ENCODE peak calls at places on chromosomes 4 and X, in four cellular contexts. One of them, this sample, is unnamed.

GRCh38 chrX:95145848-95146540 is 1472.0 kb downstream of the FAM133A start:
- DNase-seq in SK-N-SH: no peak
- DNase-seq in K562: no peak
- DNase-seq in HCT116: no peak
- DNase-seq in this sample: no peak

GRCh38 chr4:67401902-67402301 is 143.4 kb downstream of the CENPC start:
- DNase-seq in SK-N-SH: no peak
- DNase-seq in K562: peak
- DNase-seq in HCT116: no peak
- DNase-seq in this sample: no peak

GRCh38 chr4:150250998-150251651 is 172.9 kb downstream of the DCLK2 start:
- DNase-seq in SK-N-SH: peak
- DNase-seq in K562: peak
- DNase-seq in HCT116: no peak
- DNase-seq in this sample: no peak

GRCh38 chrX:138255373-138255772 is 456.1 kb downstream of the FGF13 start:
- DNase-seq in SK-N-SH: no peak
- DNase-seq in K562: no peak
- DNase-seq in HCT116: no peak
- DNase-seq in this sample: no peak

GRCh38 chrX:41474726-41475100 is 27.6 kb downstream of the NYX start:
- DNase-seq in SK-N-SH: no peak
- DNase-seq in K562: no peak
- DNase-seq in HCT116: no peak
- DNase-seq in this sample: no peak

GRCh38 chrX:20361890-20362262 is 95.2 kb upstream of the RPS6KA3 start:
- DNase-seq in SK-N-SH: no peak
- DNase-seq in K562: no peak
- DNase-seq in HCT116: no peak
- DNase-seq in this sample: peak

GRCh38 chrX:46595084-46595483 is 21.5 kb downstream of the CHST7 start:
- DNase-seq in SK-N-SH: no peak
- DNase-seq in K562: no peak
- DNase-seq in HCT116: no peak
- DNase-seq in this sample: no peak

GRCh38 chr4:23369331-23369730 is 520.5 kb downstream of the PPARGC1A start:
- DNase-seq in SK-N-SH: no peak
- DNase-seq in K562: no peak
- DNase-seq in HCT116: no peak
- DNase-seq in this sample: no peak

GRCh38 chrX:19889582-19890342 is 2.4 kb upstream of the SH3KBP1 start:
- DNase-seq in SK-N-SH: no peak
- DNase-seq in K562: peak
- DNase-seq in HCT116: peak
- DNase-seq in this sample: no peak

GRCh38 chr4:114040319-114041116 is 61.1 kb upstream of the ARSJ start:
- DNase-seq in SK-N-SH: peak
- DNase-seq in K562: no peak
- DNase-seq in HCT116: no peak
- DNase-seq in this sample: no peak

GRCh38 chr4:140020457-140021361 is 133.3 kb downstream of the MAML3 start:
- DNase-seq in SK-N-SH: no peak
- DNase-seq in K562: no peak
- DNase-seq in HCT116: no peak
- DNase-seq in this sample: no peak

GRCh38 chr4:61277785-61278184 is 77.7 kb downstream of the ADGRL3 start:
- DNase-seq in SK-N-SH: no peak
- DNase-seq in K562: no peak
- DNase-seq in HCT116: no peak
- DNase-seq in this sample: peak

GRCh38 chr4:127055349-127055748 is 577.4 kb upstream of the INTU start:
- DNase-seq in SK-N-SH: no peak
- DNase-seq in K562: no peak
- DNase-seq in HCT116: no peak
- DNase-seq in this sample: no peak

GRCh38 chrX:120719622-120720021 is 89.8 kb upstream of the C1GALT1C1 start:
- DNase-seq in SK-N-SH: no peak
- DNase-seq in K562: no peak
- DNase-seq in HCT116: no peak
- DNase-seq in this sample: no peak

GRCh38 chrX:13398073-13398823 is 78.4 kb upstream of the ATXN3L start:
- DNase-seq in SK-N-SH: no peak
- DNase-seq in K562: peak
- DNase-seq in HCT116: peak
- DNase-seq in this sample: peak

GRCh38 chrX:153876112-153876491 is 9.9 kb downstream of the L1CAM start:
- DNase-seq in SK-N-SH: no peak
- DNase-seq in K562: no peak
- DNase-seq in HCT116: no peak
- DNase-seq in this sample: no peak

GRCh38 chr4:175062183-175062592 is 144.0 kb downstream of the ADAM29 start:
- DNase-seq in SK-N-SH: no peak
- DNase-seq in K562: no peak
- DNase-seq in HCT116: no peak
- DNase-seq in this sample: no peak

GRCh38 chr4:85806346-85806745 is 331.4 kb downstream of the ARHGAP24 start:
- DNase-seq in SK-N-SH: no peak
- DNase-seq in K562: no peak
- DNase-seq in HCT116: no peak
- DNase-seq in this sample: no peak

GRCh38 chrX:46710927-46711623 is 47.8 kb downstream of the SLC9A7 start:
- DNase-seq in SK-N-SH: peak
- DNase-seq in K562: no peak
- DNase-seq in HCT116: no peak
- DNase-seq in this sample: no peak

GRCh38 chrX:88613338-88613737 is 133.7 kb upstream of the CPXCR1 start:
- DNase-seq in SK-N-SH: peak
- DNase-seq in K562: no peak
- DNase-seq in HCT116: no peak
- DNase-seq in this sample: peak

GRCh38 chr4:76709454-76709853 is 188.5 kb downstream of the SOWAHB start:
- DNase-seq in SK-N-SH: no peak
- DNase-seq in K562: no peak
- DNase-seq in HCT116: no peak
- DNase-seq in this sample: no peak

GRCh38 chrX:15679246-15679645 is 14.6 kb upstream of the CLTRN start:
- DNase-seq in SK-N-SH: no peak
- DNase-seq in K562: no peak
- DNase-seq in HCT116: no peak
- DNase-seq in this sample: no peak

DNA sequence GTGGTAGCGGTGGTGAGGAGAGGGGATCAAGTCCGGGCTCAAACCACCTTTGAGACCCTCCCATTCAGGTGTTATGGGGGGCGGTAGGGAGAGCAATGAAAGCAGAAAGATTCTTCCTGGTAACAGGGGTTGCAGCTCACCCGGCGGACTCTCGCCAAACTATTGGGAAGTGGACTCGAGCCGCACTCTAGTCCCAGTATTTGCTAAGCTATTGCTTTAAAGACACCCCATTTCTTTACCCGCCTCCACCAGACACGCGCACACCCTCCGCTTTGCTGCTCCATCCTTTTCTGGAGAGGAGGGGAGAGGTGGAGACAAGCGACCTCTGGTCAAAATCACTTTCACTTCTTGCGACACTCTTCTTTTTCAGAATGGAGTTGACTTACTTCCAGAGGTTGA is 625 bp upstream of the GABRA4 start:
- DNase-seq in SK-N-SH: no peak
- DNase-seq in K562: no peak
- DNase-seq in HCT116: no peak
- DNase-seq in this sample: no peak
- TF ChIP-seq JUND in SK-N-SH: no peak
- TF ChIP-seq JUND in K562: no peak
- TF ChIP-seq JUND in HCT116: no peak
- TF ChIP-seq JUND in this sample: no peak

DNA sequence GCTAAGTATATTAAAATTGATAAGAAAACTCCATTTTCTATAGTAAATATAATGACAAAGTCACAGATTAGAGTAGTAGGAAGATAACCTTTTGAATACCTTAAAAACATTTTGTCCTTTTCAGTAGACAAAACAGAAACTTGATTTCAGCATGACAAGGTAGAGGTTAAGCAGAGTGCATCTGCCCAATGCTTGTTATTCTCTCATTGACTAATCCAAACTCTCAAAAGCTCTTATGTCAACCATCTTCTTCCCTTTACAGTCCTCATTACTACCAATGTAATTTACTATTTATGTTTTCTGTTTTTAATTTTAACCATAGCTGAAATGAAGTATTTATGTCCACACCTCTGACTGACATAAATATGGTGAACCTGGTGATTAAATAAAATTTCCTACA is 11.1 kb downstream of the NIPAL1 start:
- DNase-seq in SK-N-SH: no peak
- DNase-seq in K562: no peak
- DNase-seq in HCT116: no peak
- DNase-seq in this sample: no peak
- TF ChIP-seq JUND in SK-N-SH: no peak
- TF ChIP-seq JUND in K562: no peak
- TF ChIP-seq JUND in HCT116: no peak
- TF ChIP-seq JUND in this sample: no peak

DNA sequence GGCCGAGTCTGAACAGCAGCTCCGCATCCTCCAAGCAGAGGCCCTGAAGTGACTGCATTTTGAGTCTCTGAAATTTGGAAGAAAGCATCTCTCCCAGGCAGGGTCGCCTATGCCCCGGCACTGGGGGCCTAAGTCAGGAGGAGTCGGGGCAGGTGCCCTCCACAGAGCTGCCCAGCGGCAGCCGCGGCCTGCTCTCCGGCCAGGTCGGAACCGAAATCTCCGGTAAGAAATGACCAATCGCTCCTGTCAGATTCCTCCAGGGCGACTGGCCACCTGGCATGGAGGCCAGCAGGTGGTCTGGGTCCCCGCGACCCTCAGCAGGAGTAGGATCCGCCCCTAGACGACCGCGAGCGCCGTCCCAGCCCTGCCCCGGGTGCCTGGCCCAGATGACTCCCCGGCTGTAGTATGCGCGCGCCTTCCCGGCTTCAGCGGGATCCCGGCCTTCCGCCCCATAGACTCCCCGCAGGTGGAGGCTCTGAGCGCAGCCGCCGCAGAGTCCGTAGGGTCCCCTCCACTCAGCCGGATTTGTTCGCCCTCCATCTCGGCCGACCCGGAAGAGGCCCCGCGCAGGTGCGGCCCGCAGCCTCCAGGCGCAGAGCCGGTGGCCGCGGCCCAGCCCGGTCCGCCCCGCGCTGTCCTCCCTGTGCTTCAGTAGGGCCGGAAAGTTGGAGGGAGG is 1.5 kb downstream of the NKX1-1 start:
- DNase-seq in SK-N-SH: peak
- DNase-seq in K562: no peak
- DNase-seq in HCT116: no peak
- DNase-seq in this sample: no peak
- TF ChIP-seq JUND in SK-N-SH: no peak
- TF ChIP-seq JUND in K562: no peak
- TF ChIP-seq JUND in HCT116: no peak
- TF ChIP-seq JUND in this sample: no peak

DNA sequence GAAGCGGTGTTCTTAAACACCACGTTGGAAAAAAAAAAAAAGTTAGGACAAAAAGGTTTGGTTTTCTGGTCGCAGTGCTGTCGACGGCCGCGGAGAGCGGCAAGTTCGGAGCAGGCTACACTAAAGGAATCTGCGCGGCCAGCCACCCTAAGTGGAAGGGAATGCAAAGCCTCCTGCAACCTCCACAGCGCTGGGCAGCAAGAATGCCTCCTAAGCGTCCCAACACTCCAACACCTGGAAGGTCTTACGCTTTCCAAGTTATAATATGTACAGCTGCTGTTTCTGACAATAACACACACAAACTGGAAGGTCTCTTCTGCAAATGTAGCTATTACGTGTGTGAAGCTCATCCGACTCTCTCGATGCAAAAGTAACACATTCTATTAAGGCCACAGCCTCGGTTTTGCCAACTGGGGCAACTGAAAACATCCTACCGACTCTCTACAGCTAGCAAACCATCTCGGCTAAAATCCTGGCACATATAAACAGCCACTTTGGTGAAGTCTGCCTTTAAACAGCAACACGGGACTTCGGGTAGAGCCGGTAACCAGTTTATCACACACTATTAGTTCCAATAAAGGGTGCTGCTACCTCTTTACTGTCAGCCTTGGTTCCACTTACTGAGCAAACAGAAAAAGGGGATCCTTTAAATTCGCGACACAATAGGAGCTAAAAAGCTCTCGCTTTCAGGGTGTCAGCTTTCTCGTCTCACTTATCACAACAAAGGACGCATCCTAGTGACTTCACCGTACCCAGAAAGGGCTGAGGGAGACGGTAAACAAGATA is 900 bp downstream of the SMIM14 start:
- DNase-seq in SK-N-SH: peak
- DNase-seq in K562: peak
- DNase-seq in HCT116: peak
- DNase-seq in this sample: peak
- TF ChIP-seq JUND in SK-N-SH: no peak
- TF ChIP-seq JUND in K562: no peak
- TF ChIP-seq JUND in HCT116: no peak
- TF ChIP-seq JUND in this sample: no peak